ENCODE peak calls at places on chromosomes 5 and 9, in four cellular contexts. Q is endothelial cell, L is RWPE1, R is neural crest cell. B is an unnamed sample.

GRCh38 chr9:70413427-70413797 is 1.0 kb downstream of the KLF9 start:
- DNase-seq in Q (no peak), L (peak; percentile 54), R (no peak), B (no peak)

GRCh38 chr5:15610216-15610615 is 110.2 kb downstream of the FBXL7 start:
- DNase-seq in Q (no peak), L (no peak), R (no peak), B (no peak)

GRCh38 chr9:9819886-9820285 is 792.9 kb downstream of the PTPRD start:
- DNase-seq in Q (no peak), L (no peak), R (no peak), B (no peak)

GRCh38 chr5:79191457-79191856 is 44.5 kb upstream of the JMY start:
- DNase-seq in Q (no peak), L (no peak), R (no peak), B (no peak)

GRCh38 chr5:34524123-34524522 is 132.0 kb upstream of the RAI14 start:
- DNase-seq in Q (no peak), L (peak; percentile 37), R (no peak), B (no peak)

GRCh38 chr9:2155966-2156365 is 140.8 kb downstream of the SMARCA2 start:
- DNase-seq in Q (no peak), L (no peak), R (no peak), B (no peak)

GRCh38 chr5:1110930-1111726 is 735 bp downstream of the SLC12A7 start:
- DNase-seq in Q (peak; percentile 48), L (peak; percentile 34), R (no peak), B (no peak)

GRCh38 chr5:129917224-129917623 is 13.0 kb downstream of the CHSY3 start:
- DNase-seq in Q (no peak), L (no peak), R (no peak), B (no peak)

GRCh38 chr5:168109441-168109840 is 182.0 kb upstream of the WWC1 start:
- DNase-seq in Q (no peak), L (no peak), R (no peak), B (no peak)

GRCh38 chr5:111254613-111255012 is 30.4 kb downstream of the CAMK4 start:
- DNase-seq in Q (no peak), L (no peak), R (no peak), B (no peak)

GRCh38 chr5:170809551-170809950 is 26.0 kb downstream of the GABRP start:
- DNase-seq in Q (peak; percentile 11), L (peak; percentile 82), R (no peak), B (no peak)

GRCh38 chr9:125749287-125749935 is 2.2 kb downstream of the PBX3 start:
- DNase-seq in Q (no peak), L (no peak), R (no peak), B (no peak)

GRCh38 chr9:134966270-134966669 is 48.6 kb upstream of the FCN1 start:
- DNase-seq in Q (no peak), L (no peak), R (no peak), B (no peak)

GRCh38 chr5:62342476-62342837 is 36.5 kb downstream of the KIF2A start:
- DNase-seq in Q (no peak), L (no peak), R (no peak), B (no peak)

GRCh38 chr5:69271376-69271775 is 36.7 kb downstream of the CDK7 start:
- DNase-seq in Q (no peak), L (no peak), R (no peak), B (no peak)

GRCh38 chr5:11261226-11261625 is 500.2 kb upstream of the DAP start:
- DNase-seq in Q (no peak), L (no peak), R (no peak), B (no peak)

GRCh38 chr5:56543431-56544385 is 271.6 kb upstream of the MAP3K1 start:
- DNase-seq in Q (no peak), L (peak; percentile 96), R (no peak), B (no peak)

GRCh38 chr5:175922192-175922885 is 45.8 kb downstream of the THOC3 start:
- DNase-seq in Q (no peak), L (peak; percentile 53), R (no peak), B (no peak)

GRCh38 chr9:109907810-109908458 is 127.9 kb downstream of the PALM2AKAP2 start:
- DNase-seq in Q (no peak), L (no peak), R (no peak), B (no peak)

B was measured in ecto neural progenitor cell.